ENCODE peak calls at places on chromosomes 13 and 19, in four cellular contexts. T is HCT116, X is PC-3, W is SK-N-SH. M is an unnamed sample.

GRCh38 chr19:39381910-39382611 is 8.8 kb downstream of the PAF1 start:
- DNase-seq in T (no peak), X (no peak), W (no peak), M (no peak)

GRCh38 chr19:7970716-7971448 is 27.4 kb upstream of the TIMM44 start:
- DNase-seq in T (peak; percentile 8), X (peak; percentile 76), W (peak; percentile 81), M (peak; percentile 64)

GRCh38 chr19:44609219-44609618 is 4.1 kb upstream of the IGSF23 start:
- DNase-seq in T (no peak), X (no peak), W (no peak), M (no peak)

GRCh38 chr13:95301135-95301946 is at the start of gene ABCC4:
- DNase-seq in T (peak; percentile 53), X (peak; percentile 75), W (peak; percentile 91), M (peak; percentile 87)

GRCh38 chr19:10421240-10421948 is 1.1 kb downstream of the PDE4A start:
- DNase-seq in T (no peak), X (no peak), W (no peak), M (no peak)

GRCh38 chr19:38250821-38251563 is 5.2 kb downstream of the PPP1R14A start:
- DNase-seq in T (no peak), X (no peak), W (no peak), M (no peak)

GRCh38 chr13:40666905-40667621 is 622 bp upstream of the FOXO1 start:
- DNase-seq in T (no peak), X (peak; percentile 16), W (peak; percentile 86), M (peak; percentile 72)

GRCh38 chr13:28485551-28485950 is 9.4 kb downstream of the FLT1 start:
- DNase-seq in T (no peak), X (no peak), W (no peak), M (no peak)

GRCh38 chr13:103140001-103140671 is 73.9 kb upstream of the SLC10A2 start:
- DNase-seq in T (peak; percentile 16), X (peak; percentile 42), W (peak; percentile 10), M (peak; percentile 59)

GRCh38 chr19:56538761-56539263 is at the start of gene ZFP28:
- DNase-seq in T (no peak), X (no peak), W (peak; percentile 95), M (no peak)
- H3K9ac ChIP-seq in T (no peak within 1 kb of the TSS), X (no peak within 1 kb of the TSS), W (peak within 1 kb of the TSS; percentile 56), M (peak within 1 kb of the TSS; percentile 90)

GRCh38 chr19:4974855-4975469 is 6.0 kb downstream of the KDM4B start:
- DNase-seq in T (no peak), X (no peak), W (no peak), M (no peak)

GRCh38 chr19:4979211-4979807 is 10.4 kb downstream of the KDM4B start:
- DNase-seq in T (no peak), X (no peak), W (peak; percentile 20), M (no peak)

GRCh38 chr19:4977299-4978174 is 8.6 kb downstream of the KDM4B start:
- DNase-seq in T (no peak), X (no peak), W (peak; percentile 81), M (peak; percentile 92)

GRCh38 chr19:4980087-4980486 is 11.2 kb downstream of the KDM4B start:
- DNase-seq in T (no peak), X (no peak), W (peak; percentile 32), M (peak; percentile 17)

GRCh38 chr19:4976412-4977298 is 7.7 kb downstream of the KDM4B start:
- DNase-seq in T (no peak), X (peak; percentile 89), W (peak; percentile 47), M (peak; percentile 62)
- H3K9ac ChIP-seq in T (no peak overlapping the region), X (no peak overlapping the region), W (peak overlapping the region; percentile 29), M (peak overlapping the region; percentile 79)

DNA sequence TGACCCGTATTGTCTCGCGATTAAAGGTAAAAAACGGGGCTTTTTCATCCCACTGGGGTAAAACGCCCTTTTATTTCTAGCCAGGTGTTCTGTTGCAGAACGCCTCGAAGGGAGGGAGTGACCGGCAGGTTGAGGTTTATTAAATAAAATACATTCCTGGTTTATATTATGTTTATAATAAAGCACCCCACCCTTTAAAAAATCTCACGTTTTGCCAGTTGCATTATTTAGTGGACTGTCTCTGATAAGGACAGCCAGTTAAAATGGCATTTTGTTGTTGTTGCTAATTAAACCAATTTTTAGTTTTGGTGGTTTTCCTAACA is 25.1 kb upstream of the ZNF850 start:
- DNase-seq in T (no peak), X (no peak), W (no peak), M (no peak)
- H3K9ac ChIP-seq in T (no peak overlapping the region), X (no peak overlapping the region), W (peak overlapping the region; percentile 62), M (peak overlapping the region; percentile 89)

DNA sequence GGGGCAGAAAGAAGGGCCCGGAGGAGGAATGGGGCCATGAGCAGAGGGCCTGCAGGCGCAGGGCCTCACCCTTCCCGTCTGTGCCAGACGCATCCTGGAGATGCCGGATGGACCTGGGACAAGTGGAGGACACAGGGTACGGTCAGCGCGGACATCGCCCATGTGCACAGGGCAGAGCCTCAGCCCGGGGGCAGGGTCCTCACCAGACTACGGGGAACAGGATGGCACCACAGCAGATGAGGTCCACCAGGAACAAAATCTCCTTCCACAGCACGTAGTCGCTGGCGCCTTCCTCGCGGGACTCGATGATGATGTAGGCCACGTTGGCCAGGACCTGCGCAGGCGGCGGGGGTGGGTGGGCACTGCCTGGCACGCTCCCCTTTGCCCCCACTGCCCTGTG is 5.6 kb downstream of the GPR108 start:
- DNase-seq in T (no peak), X (no peak), W (peak; percentile 9), M (no peak)
- H3K9ac ChIP-seq in T (no peak overlapping the region), X (no peak overlapping the region), W (no peak overlapping the region), M (no peak overlapping the region)